ENCODE peak calls at places on chromosomes 5 and 9, in four cellular contexts. One of them, this sample, is unnamed.

GRCh38 chr5:40736103-40736875 is 19.5 kb downstream of the TTC33 start:
- DNase-seq in A549: peak
- DNase-seq in endothelial cell of umbilical vein: peak
- DNase-seq in K562: peak
- DNase-seq in this sample: peak

GRCh38 chr9:134891713-134892112 is 11.1 kb downstream of the FCN2 start:
- DNase-seq in A549: no peak
- DNase-seq in endothelial cell of umbilical vein: no peak
- DNase-seq in K562: no peak
- DNase-seq in this sample: peak

GRCh38 chr9:79857188-79857587 is 285.4 kb downstream of the TLE4 start:
- DNase-seq in A549: no peak
- DNase-seq in endothelial cell of umbilical vein: no peak
- DNase-seq in K562: no peak
- DNase-seq in this sample: no peak

GRCh38 chr9:107141967-107142366 is 141.1 kb upstream of the RAD23B start:
- DNase-seq in A549: no peak
- DNase-seq in endothelial cell of umbilical vein: no peak
- DNase-seq in K562: no peak
- DNase-seq in this sample: peak

GRCh38 chr5:677131-678101 is 15.7 kb downstream of the TPPP start:
- DNase-seq in A549: no peak
- DNase-seq in endothelial cell of umbilical vein: no peak
- DNase-seq in K562: no peak
- DNase-seq in this sample: no peak

GRCh38 chr9:87095961-87096360 is 148.7 kb upstream of the GAS1 start:
- DNase-seq in A549: no peak
- DNase-seq in endothelial cell of umbilical vein: no peak
- DNase-seq in K562: no peak
- DNase-seq in this sample: no peak

GRCh38 chr5:126419102-126419501 is 4.1 kb upstream of the GRAMD2B start:
- DNase-seq in A549: no peak
- DNase-seq in endothelial cell of umbilical vein: no peak
- DNase-seq in K562: no peak
- DNase-seq in this sample: no peak

GRCh38 chr5:96014395-96014794 is 52.7 kb upstream of the ELL2 start:
- DNase-seq in A549: no peak
- DNase-seq in endothelial cell of umbilical vein: no peak
- DNase-seq in K562: no peak
- DNase-seq in this sample: no peak

GRCh38 chr5:172453206-172453985 is 929 bp downstream of the SH3PXD2B start:
- DNase-seq in A549: peak
- DNase-seq in endothelial cell of umbilical vein: peak
- DNase-seq in K562: no peak
- DNase-seq in this sample: peak

GRCh38 chr9:87742813-87743428 is 17.0 kb downstream of the CTSL start:
- DNase-seq in A549: no peak
- DNase-seq in endothelial cell of umbilical vein: no peak
- DNase-seq in K562: peak
- DNase-seq in this sample: peak

GRCh38 chr9:88998911-88999310 is 7.6 kb downstream of the S1PR3 start:
- DNase-seq in A549: no peak
- DNase-seq in endothelial cell of umbilical vein: peak
- DNase-seq in K562: no peak
- DNase-seq in this sample: no peak

GRCh38 chr5:180187767-180188166 is 21.2 kb downstream of the RASGEF1C start:
- DNase-seq in A549: no peak
- DNase-seq in endothelial cell of umbilical vein: no peak
- DNase-seq in K562: no peak
- DNase-seq in this sample: no peak

GRCh38 chr5:35788724-35789123 is 68.0 kb upstream of the IL7R start:
- DNase-seq in A549: no peak
- DNase-seq in endothelial cell of umbilical vein: peak
- DNase-seq in K562: no peak
- DNase-seq in this sample: no peak

GRCh38 chr5:135194573-135195266 is 160.7 kb upstream of the PITX1 start:
- DNase-seq in A549: no peak
- DNase-seq in endothelial cell of umbilical vein: no peak
- DNase-seq in K562: peak
- DNase-seq in this sample: no peak

GRCh38 chr5:127650022-127650421 is 1.1 kb downstream of the CTXN3 start:
- DNase-seq in A549: no peak
- DNase-seq in endothelial cell of umbilical vein: no peak
- DNase-seq in K562: no peak
- DNase-seq in this sample: no peak

GRCh38 chr5:139389701-139390638 is at the start of gene MZB1:
- DNase-seq in A549: no peak
- DNase-seq in endothelial cell of umbilical vein: no peak
- DNase-seq in K562: no peak
- DNase-seq in this sample: peak
- TF ChIP-seq MAX in A549: no peak
- TF ChIP-seq MAX in endothelial cell of umbilical vein: no peak
- TF ChIP-seq MAX in K562: no peak
- TF ChIP-seq MAX in this sample: peak

GRCh38 chr9:71741841-71742648 is 26.3 kb downstream of the CEMIP2 start:
- DNase-seq in A549: no peak
- DNase-seq in endothelial cell of umbilical vein: peak
- DNase-seq in K562: peak
- DNase-seq in this sample: no peak

GRCh38 chr9:71737455-71737854 is 30.9 kb downstream of the CEMIP2 start:
- DNase-seq in A549: no peak
- DNase-seq in endothelial cell of umbilical vein: peak
- DNase-seq in K562: no peak
- DNase-seq in this sample: no peak

GRCh38 chr9:71742703-71743102 is 25.6 kb downstream of the CEMIP2 start:
- DNase-seq in A549: no peak
- DNase-seq in endothelial cell of umbilical vein: no peak
- DNase-seq in K562: no peak
- DNase-seq in this sample: no peak

GRCh38 chr9:71743217-71743705 is 25.1 kb downstream of the CEMIP2 start:
- DNase-seq in A549: no peak
- DNase-seq in endothelial cell of umbilical vein: peak
- DNase-seq in K562: no peak
- DNase-seq in this sample: no peak

GRCh38 chr9:71740199-71740598 is 28.1 kb downstream of the CEMIP2 start:
- DNase-seq in A549: peak
- DNase-seq in endothelial cell of umbilical vein: no peak
- DNase-seq in K562: no peak
- DNase-seq in this sample: no peak
- TF ChIP-seq POLR2A in A549: no peak
- TF ChIP-seq POLR2A in endothelial cell of umbilical vein: no peak
- TF ChIP-seq POLR2A in K562: no peak
- TF ChIP-seq POLR2A in this sample: no peak

DNA sequence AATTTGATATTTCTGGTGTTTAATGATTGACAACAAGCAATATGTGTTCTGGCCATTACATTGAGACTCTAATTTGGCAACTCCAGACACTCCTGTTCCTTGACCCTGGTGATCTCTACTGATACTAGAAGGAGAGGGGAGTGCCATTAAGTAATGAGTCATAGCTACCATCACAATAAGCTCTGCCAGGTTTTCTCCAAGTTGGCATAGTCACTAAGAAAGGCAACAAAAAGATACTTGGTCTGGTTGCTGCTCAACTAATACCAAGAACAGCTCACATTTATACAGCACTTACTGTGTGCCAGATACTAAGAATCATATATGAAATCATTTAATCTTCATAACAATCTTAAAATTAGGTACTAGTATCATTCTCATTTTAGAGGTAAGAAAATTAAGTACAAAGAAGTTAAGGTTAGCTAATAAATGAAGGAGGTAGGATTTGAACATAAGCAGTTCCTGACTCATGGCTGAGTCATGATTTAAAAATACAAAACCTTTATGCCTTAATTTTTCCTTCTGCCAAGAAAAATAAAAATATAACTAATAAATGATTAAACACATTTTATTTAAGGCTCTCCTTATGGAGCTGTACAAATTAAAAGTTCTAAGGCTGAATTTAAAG is 19.9 kb upstream of the PRXL2C start:
- DNase-seq in A549: no peak
- DNase-seq in endothelial cell of umbilical vein: peak
- DNase-seq in K562: no peak
- DNase-seq in this sample: no peak
- TF ChIP-seq MYC in A549: no peak
- TF ChIP-seq MYC in endothelial cell of umbilical vein: no peak
- TF ChIP-seq MYC in K562: no peak
- TF ChIP-seq MYC in this sample: no peak

GRCh38 chr5:151082274-151082902 is 1.6 kb upstream of the TNIP1 start:
- DNase-seq in A549: peak
- DNase-seq in endothelial cell of umbilical vein: no peak
- DNase-seq in K562: peak
- DNase-seq in this sample: peak

GRCh38 chr5:151084363-151084762 is 3.5 kb upstream of the TNIP1 start:
- DNase-seq in A549: no peak
- DNase-seq in endothelial cell of umbilical vein: no peak
- DNase-seq in K562: no peak
- DNase-seq in this sample: no peak

GRCh38 chr5:151080620-151081425 is at the start of gene TNIP1:
- DNase-seq in A549: peak
- DNase-seq in endothelial cell of umbilical vein: peak
- DNase-seq in K562: peak
- DNase-seq in this sample: peak

GRCh38 chr5:151081426-151082273 is 816 bp upstream of the TNIP1 start:
- DNase-seq in A549: no peak
- DNase-seq in endothelial cell of umbilical vein: no peak
- DNase-seq in K562: peak
- DNase-seq in this sample: peak

GRCh38 chr5:151082976-151083651 is 2.3 kb upstream of the TNIP1 start:
- DNase-seq in A549: peak
- DNase-seq in endothelial cell of umbilical vein: no peak
- DNase-seq in K562: no peak
- DNase-seq in this sample: no peak
- TF ChIP-seq MAX in A549: no peak
- TF ChIP-seq MAX in endothelial cell of umbilical vein: no peak
- TF ChIP-seq MAX in K562: no peak
- TF ChIP-seq MAX in this sample: no peak

DNA sequence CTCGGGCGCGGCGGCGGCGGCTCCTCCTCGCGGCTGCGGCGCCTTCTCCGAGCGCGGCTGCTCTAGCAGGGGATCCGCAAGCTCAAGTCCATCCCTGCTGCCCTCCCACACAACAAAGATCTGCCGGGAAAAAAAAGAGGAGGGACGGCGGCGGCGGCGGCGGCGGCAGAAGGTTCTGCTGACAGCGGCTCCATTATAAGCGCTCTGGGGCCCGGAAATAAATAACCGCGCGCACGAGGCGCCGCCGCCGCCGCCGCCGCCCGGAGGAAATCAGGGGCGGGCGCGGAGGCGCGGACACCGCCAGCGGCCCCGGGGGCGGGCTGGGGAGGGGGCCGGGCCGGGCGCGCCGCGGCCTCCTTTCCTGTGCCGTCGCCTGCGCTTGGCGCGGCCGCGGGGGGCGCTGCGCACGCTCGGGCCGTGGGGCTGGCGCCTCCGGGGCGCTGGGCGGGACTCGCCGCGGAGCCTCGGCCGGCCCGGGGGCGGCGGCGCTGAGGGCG is at the start of gene ANKH:
- DNase-seq in A549: peak
- DNase-seq in endothelial cell of umbilical vein: peak
- DNase-seq in K562: peak
- DNase-seq in this sample: peak
- TF ChIP-seq POLR2A in A549: peak
- TF ChIP-seq POLR2A in endothelial cell of umbilical vein: no peak
- TF ChIP-seq POLR2A in K562: no peak
- TF ChIP-seq POLR2A in this sample: peak

DNA sequence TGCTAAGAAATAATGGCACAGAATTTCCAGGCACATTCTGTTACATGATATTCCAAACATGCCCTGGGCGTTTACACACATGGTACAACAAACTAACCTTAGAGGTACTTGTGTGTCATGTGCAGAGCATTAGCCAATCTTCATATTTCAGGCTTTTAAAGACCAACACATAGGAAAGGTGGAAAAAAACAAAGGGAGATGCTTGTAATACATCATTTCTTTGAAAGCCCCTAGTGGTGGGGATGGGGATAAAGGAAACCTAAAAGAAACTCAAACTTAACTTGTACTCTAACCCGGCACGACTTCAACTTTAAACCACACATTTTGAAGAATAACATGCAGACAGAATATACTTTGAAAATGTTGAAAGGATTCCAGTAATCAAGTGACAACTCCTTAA is 133.6 kb downstream of the PTPRD start:
- DNase-seq in A549: no peak
- DNase-seq in endothelial cell of umbilical vein: no peak
- DNase-seq in K562: peak
- DNase-seq in this sample: peak
- TF ChIP-seq MYC in A549: no peak
- TF ChIP-seq MYC in endothelial cell of umbilical vein: no peak
- TF ChIP-seq MYC in K562: no peak
- TF ChIP-seq MYC in this sample: no peak

GRCh38 chr5:10661401-10661800 is 97.5 kb downstream of the ANKRD33B start:
- DNase-seq in A549: no peak
- DNase-seq in endothelial cell of umbilical vein: no peak
- DNase-seq in K562: no peak
- DNase-seq in this sample: no peak
- TF ChIP-seq MAX in A549: no peak
- TF ChIP-seq MAX in endothelial cell of umbilical vein: no peak
- TF ChIP-seq MAX in K562: no peak
- TF ChIP-seq MAX in this sample: no peak

DNA sequence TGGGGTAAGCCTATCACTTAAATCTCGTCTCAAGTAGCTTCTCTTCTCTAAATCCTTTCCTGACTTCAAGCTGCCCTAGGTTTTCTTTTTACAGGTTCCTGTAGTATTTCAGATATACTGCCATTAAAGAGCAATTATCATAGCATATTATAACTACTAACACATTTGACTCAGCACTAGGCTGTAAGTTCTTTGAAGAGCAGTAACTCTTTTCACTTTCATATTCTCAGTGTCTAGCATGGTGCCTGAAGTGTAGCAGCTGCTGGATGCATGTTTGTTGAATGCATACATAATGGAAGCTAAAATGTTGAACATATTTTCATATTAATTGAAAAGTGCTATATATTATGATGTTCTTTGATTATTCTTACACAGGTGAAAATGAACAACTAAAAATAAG is 22.5 kb downstream of the CCDC152 start:
- DNase-seq in A549: no peak
- DNase-seq in endothelial cell of umbilical vein: no peak
- DNase-seq in K562: no peak
- DNase-seq in this sample: no peak
- TF ChIP-seq POLR2A in A549: no peak
- TF ChIP-seq POLR2A in endothelial cell of umbilical vein: no peak
- TF ChIP-seq POLR2A in K562: no peak
- TF ChIP-seq POLR2A in this sample: no peak

DNA sequence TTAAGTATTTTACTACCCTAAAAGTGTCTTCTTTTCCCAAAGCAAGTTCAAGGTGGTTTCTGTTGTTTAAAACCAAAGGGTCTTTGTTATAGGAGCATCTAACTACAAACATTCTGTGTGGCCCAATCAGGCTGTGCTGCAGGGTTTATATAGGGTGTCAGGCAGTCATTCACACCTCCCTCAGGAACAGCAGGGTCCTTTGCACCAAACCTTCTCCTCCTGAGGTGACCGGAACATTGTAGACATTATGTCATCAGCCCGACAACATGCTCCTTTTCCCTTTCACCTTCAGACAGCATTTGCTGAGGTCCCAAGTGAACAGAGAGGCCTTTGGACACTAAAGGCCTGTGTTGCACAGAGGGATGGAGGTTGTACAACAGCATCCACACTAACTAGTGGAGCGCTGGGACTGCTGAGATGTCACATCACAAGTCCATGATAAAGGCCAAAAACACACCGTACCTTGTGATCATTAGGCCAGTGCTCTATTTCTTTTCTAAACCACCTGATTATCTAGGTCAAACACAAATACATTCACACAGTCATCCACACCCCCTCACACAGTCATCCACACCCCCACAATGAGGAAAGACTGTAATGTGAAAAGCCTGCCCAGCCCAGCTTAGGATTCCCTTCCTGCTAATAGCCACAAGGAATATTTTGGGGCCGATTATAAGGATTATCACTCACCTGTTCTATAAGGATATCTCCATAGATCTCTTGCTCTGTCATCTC is 123.8 kb upstream of the VLDLR start:
- DNase-seq in A549: no peak
- DNase-seq in endothelial cell of umbilical vein: no peak
- DNase-seq in K562: no peak
- DNase-seq in this sample: no peak
- TF ChIP-seq MYC in A549: no peak
- TF ChIP-seq MYC in endothelial cell of umbilical vein: no peak
- TF ChIP-seq MYC in K562: no peak
- TF ChIP-seq MYC in this sample: no peak